ENCODE peak calls at places on chromosomes 11 and 22, in six cellular contexts. G is IMR-90, E is hepatocyte, W is lung, L is kidney, Q is esophagus squamous epithelium. J is an unnamed sample.

GRCh38 chr11:35192347-35192746 is 53.4 kb downstream of the CD44 start:
- DNase-seq in G (peak; percentile 38), E (peak; percentile 59), W (peak; percentile 82), L (peak; percentile 89), Q (no peak), J (no peak)

GRCh38 chr11:95891423-95892177 is 32.3 kb downstream of the MTMR2 start:
- DNase-seq in G (peak; percentile 58), E (peak; percentile 5), W (no peak), L (no peak), Q (no peak), J (no peak)

GRCh38 chr22:23181763-23182288 is 1.5 kb downstream of the BCR start:
- DNase-seq in G (no peak), E (no peak), W (no peak), L (no peak), Q (no peak), J (no peak)

GRCh38 chr11:91859666-91860065 is 365.0 kb upstream of the FAT3 start:
- DNase-seq in G (no peak), E (no peak), W (no peak), L (no peak), Q (no peak), J (no peak)

GRCh38 chr11:35678975-35679374 is 16.4 kb downstream of the TRIM44 start:
- DNase-seq in G (no peak), E (no peak), W (no peak), L (no peak), Q (no peak), J (no peak)

GRCh38 chr11:12397953-12398352 is 20.6 kb downstream of the PARVA start:
- DNase-seq in G (peak; percentile 99), E (peak; percentile 40), W (no peak), L (peak; percentile 87), Q (no peak), J (no peak)

GRCh38 chr11:86660011-86660595 is 12.3 kb downstream of the ME3 start:
- DNase-seq in G (peak; percentile 77), E (no peak), W (no peak), L (no peak), Q (no peak), J (no peak)

GRCh38 chr22:39434243-39434653 is 22.6 kb upstream of the MGAT3 start:
- DNase-seq in G (no peak), E (no peak), W (no peak), L (peak; percentile 56), Q (no peak), J (no peak)

GRCh38 chr11:74639533-74639932 is 47.2 kb downstream of the POLD3 start:
- DNase-seq in G (no peak), E (no peak), W (no peak), L (no peak), Q (no peak), J (no peak)

GRCh38 chr11:94504689-94505293 is 7.5 kb upstream of the C11orf97 start:
- DNase-seq in G (peak; percentile 68), E (peak; percentile 68), W (no peak), L (no peak), Q (no peak), J (no peak)

GRCh38 chr22:23113067-23113846 is 28.5 kb downstream of the RSPH14 start:
- DNase-seq in G (peak; percentile 54), E (peak; percentile 41), W (no peak), L (no peak), Q (no peak), J (no peak)

GRCh38 chr11:78886616-78887015 is 312.0 kb upstream of the NARS2 start:
- DNase-seq in G (peak; percentile 64), E (no peak), W (no peak), L (no peak), Q (no peak), J (no peak)

GRCh38 chr22:24758164-24758799 is 16.2 kb downstream of the PIWIL3 start:
- DNase-seq in G (peak; percentile 60), E (peak; percentile 82), W (peak; percentile 55), L (no peak), Q (no peak), J (no peak)

DNA sequence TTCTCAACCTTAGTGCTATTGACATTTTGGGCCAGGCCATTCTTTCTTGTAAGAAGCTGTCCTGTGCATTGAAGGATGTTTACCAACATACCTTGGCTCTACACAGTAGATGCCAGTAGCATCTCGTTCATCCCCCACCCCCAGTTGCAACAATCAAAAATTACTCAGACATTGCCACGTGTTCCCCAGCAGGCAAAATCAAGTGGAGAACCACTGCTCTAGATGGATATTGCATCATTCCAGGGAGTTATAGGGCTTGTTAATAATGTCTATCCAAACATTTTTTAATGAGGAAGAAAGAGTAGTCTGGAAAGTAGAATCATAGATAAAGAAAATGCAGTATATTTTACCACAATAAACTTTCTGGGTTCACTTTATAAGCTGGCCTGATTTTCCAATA is 64.1 kb downstream of the PRMT3 start:
- DNase-seq in G (no peak), E (no peak), W (no peak), L (no peak), Q (no peak), J (no peak)
- H3K4me1 ChIP-seq in G (no peaks in the 10 kb centered on the region), E (no peaks in the 10 kb centered on the region), W (no peaks in the 10 kb centered on the region), L (no peaks in the 10 kb centered on the region), Q (no peaks in the 10 kb centered on the region), J (no peaks in the 10 kb centered on the region)

GRCh38 chr22:49169074-49169744 is 658.5 kb downstream of the BRD1 start:
- DNase-seq in G (no peak), E (no peak), W (no peak), L (peak; percentile 32), Q (no peak), J (no peak)
- H3K9me3 ChIP-seq in G (peaks cover 50% of the 10 kb centered on the region), E (no peaks in the 10 kb centered on the region), W (peaks cover 6% of the 10 kb centered on the region), L (no peaks in the 10 kb centered on the region), Q (no peaks in the 10 kb centered on the region), J (no peaks in the 10 kb centered on the region)

GRCh38 chr11:116893906-116894305 is 56.5 kb upstream of the APOA1 start:
- DNase-seq in G (no peak), E (no peak), W (no peak), L (no peak), Q (no peak), J (no peak)
- H3K27ac ChIP-seq in G (no peak overlapping the region), E (no peak overlapping the region), W (no peak overlapping the region), L (no peak overlapping the region), Q (no peak overlapping the region), J (no peak overlapping the region)

DNA sequence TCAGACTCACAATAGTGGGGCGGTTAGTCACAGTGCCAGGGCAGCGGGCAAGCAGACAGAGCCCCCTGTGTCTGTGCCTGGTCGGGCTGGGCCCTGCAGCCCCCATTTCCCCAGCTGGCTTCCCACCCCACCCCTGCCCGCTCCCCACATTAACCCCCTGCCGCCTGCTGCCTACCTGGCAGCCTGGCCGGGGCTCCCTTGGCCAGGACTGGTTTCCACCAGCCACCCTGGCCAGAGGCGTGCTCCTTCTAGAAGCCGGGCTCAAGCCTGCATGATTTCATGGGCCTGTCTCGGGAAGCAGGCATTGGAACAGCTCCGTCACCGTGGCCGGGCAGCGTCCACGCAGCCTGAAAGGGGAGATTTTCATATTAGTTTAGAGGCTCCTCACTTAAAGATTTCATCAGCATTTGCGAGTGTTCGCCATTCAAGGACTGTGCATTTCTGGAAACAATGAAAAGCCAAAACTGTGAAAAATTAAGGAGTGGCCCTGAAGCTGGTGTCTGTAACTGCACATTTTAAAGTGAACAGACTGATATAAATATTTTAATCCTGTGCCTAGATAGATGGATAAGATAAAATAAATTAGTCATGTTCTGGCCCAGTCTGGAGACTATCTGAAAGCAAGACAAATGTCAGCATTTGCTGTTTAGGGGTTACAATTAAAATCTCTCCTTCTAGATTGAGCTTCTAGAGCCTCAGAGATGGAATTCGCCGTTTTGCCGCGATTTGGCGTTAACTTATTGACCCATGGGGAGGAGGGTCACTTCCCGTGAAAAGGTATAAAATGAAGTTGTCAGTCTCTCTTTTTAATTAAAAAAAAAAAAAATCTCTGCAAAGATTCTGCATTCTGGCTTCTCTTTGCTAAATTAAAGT is 79.4 kb upstream of the WNT7B start:
- DNase-seq in G (no peak), E (no peak), W (no peak), L (peak; percentile 84), Q (no peak), J (no peak)
- H3K4me1 ChIP-seq in G (peaks cover 26% of the 10 kb centered on the region), E (peaks cover 8% of the 10 kb centered on the region), W (peaks cover 30% of the 10 kb centered on the region), L (peaks cover 50% of the 10 kb centered on the region), Q (peaks cover 64% of the 10 kb centered on the region), J (peaks cover 83% of the 10 kb centered on the region)

GRCh38 chr11:119906376-119906775 is 177.4 kb upstream of the NECTIN1 start:
- DNase-seq in G (no peak), E (no peak), W (no peak), L (no peak), Q (no peak), J (no peak)

GRCh38 chr11:119905162-119905561 is 176.2 kb upstream of the NECTIN1 start:
- DNase-seq in G (no peak), E (no peak), W (no peak), L (no peak), Q (no peak), J (no peak)

GRCh38 chr11:119903389-119903788 is 174.4 kb upstream of the NECTIN1 start:
- DNase-seq in G (no peak), E (peak; percentile 18), W (no peak), L (no peak), Q (no peak), J (no peak)

GRCh38 chr11:119903821-119904220 is 174.8 kb upstream of the NECTIN1 start:
- DNase-seq in G (no peak), E (no peak), W (no peak), L (no peak), Q (no peak), J (no peak)

DNA sequence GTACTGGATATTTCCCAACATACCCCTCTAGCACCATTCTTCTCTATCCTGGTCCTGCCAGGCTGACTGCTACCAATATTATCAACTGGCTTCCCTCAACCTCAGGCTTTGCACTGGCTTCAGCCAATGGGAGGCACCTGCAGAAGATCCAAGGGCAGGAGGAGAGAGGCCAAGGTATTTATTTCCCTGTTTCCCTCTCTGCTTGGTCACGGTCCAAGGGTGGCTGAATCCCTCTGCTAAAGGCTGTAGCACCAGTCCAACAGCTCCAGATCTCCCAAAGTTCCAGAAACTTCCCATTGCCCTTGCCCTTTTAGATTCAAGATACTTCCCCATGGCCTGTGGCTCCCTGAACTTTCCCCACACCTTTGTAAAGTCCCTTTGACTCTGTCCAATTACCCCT is 175.6 kb upstream of the NECTIN1 start:
- DNase-seq in G (no peak), E (no peak), W (no peak), L (no peak), Q (no peak), J (no peak)
- H3K9me3 ChIP-seq in G (no peaks in the 10 kb centered on the region), E (no peaks in the 10 kb centered on the region), W (no peaks in the 10 kb centered on the region), L (no peaks in the 10 kb centered on the region), Q (no peaks in the 10 kb centered on the region), J (no peaks in the 10 kb centered on the region)